ENCODE peak calls at places on chromosomes 4 and X, in four cellular contexts. B is CD8-positive, alpha-beta T cell; Y is SK-N-SH; V is brain microvascular endothelial cell. T is an unnamed sample.

GRCh38 chrX:155242300-155242699 is 22.0 kb downstream of the RAB39B start:
- DNase-seq in B (no peak), Y (no peak), V (no peak), T (no peak)

GRCh38 chr4:39715788-39716187 is 17.9 kb downstream of the UBE2K start:
- DNase-seq in B (no peak), Y (no peak), V (no peak), T (no peak)

GRCh38 chrX:3609800-3610199 is 103.6 kb downstream of the PRKX start:
- DNase-seq in B (no peak), Y (no peak), V (peak; percentile 58), T (no peak)

GRCh38 chr4:112321768-112322684 is 24.9 kb downstream of the ALPK1 start:
- DNase-seq in B (peak; percentile 70), Y (peak; percentile 44), V (peak; percentile 68), T (peak; percentile 80)

GRCh38 chrX:103779156-103779555 is 2.5 kb downstream of the PLP1 start:
- DNase-seq in B (no peak), Y (peak; percentile 39), V (peak; percentile 29), T (no peak)

GRCh38 chr4:20639346-20639745 is 60.9 kb upstream of the PACRGL start:
- DNase-seq in B (no peak), Y (no peak), V (no peak), T (no peak)

GRCh38 chrX:14920196-14920595 is 47.0 kb downstream of the MOSPD2 start:
- DNase-seq in B (no peak), Y (no peak), V (no peak), T (no peak)

GRCh38 chr4:62644372-62644771 is 1444.2 kb downstream of the ADGRL3 start:
- DNase-seq in B (no peak), Y (no peak), V (peak; percentile 9), T (peak; percentile 9)

GRCh38 chr4:140675599-140676231 is 80.5 kb downstream of the TBC1D9 start:
- DNase-seq in B (no peak), Y (no peak), V (peak; percentile 27), T (no peak)

GRCh38 chr4:4247711-4248035 is 350 bp downstream of the TMEM128 start:
- DNase-seq in B (no peak), Y (no peak), V (no peak), T (no peak)

GRCh38 chrX:68146054-68146453 is 287.2 kb downstream of the OPHN1 start:
- DNase-seq in B (no peak), Y (peak; percentile 12), V (peak; percentile 31), T (no peak)

GRCh38 chrX:110182865-110183264 is 135.0 kb downstream of the AMMECR1 start:
- DNase-seq in B (no peak), Y (no peak), V (no peak), T (no peak)

GRCh38 chrX:8748855-8749254 is 16.9 kb upstream of the ANOS1 start:
- DNase-seq in B (no peak), Y (peak; percentile 47), V (peak; percentile 22), T (peak; percentile 32)

GRCh38 chr4:125041372-125041930 is 273.3 kb upstream of the FAT4 start:
- DNase-seq in B (no peak), Y (no peak), V (no peak), T (no peak)

GRCh38 chr4:18938343-18939109 is 917.0 kb upstream of the LCORL start:
- DNase-seq in B (no peak), Y (no peak), V (no peak), T (no peak)

GRCh38 chrX:83469551-83469950 is 38.5 kb upstream of the POU3F4 start:
- DNase-seq in B (no peak), Y (peak; percentile 15), V (no peak), T (peak; percentile 29)

GRCh38 chrX:115142057-115142456 is 47.2 kb upstream of the RBMXL3 start:
- DNase-seq in B (no peak), Y (no peak), V (peak; percentile 1), T (no peak)

GRCh38 chr4:68951078-68951805 is at the start of gene UGT2A3:
- DNase-seq in B (no peak), Y (no peak), V (no peak), T (no peak)

GRCh38 chr4:124708517-124709300 is 3.8 kb downstream of the ANKRD50 start:
- DNase-seq in B (no peak), Y (no peak), V (peak; percentile 45), T (no peak)

GRCh38 chr4:2941138-2942036 is 21.8 kb downstream of the NOP14 start:
- DNase-seq in B (no peak), Y (no peak), V (no peak), T (no peak)

GRCh38 chrX:130109429-130110378 is 593 bp downstream of the ELF4 start:
- DNase-seq in B (no peak), Y (peak; percentile 61), V (no peak), T (peak; percentile 46)

GRCh38 chrX:94831364-94831763 is 1157.4 kb downstream of the FAM133A start:
- DNase-seq in B (no peak), Y (peak; percentile 3), V (no peak), T (no peak)

GRCh38 chr4:87919951-87920350 is 55.6 kb upstream of the SPP1 start:
- DNase-seq in B (no peak), Y (no peak), V (no peak), T (no peak)

GRCh38 chr4:23930750-23931488 is 41.1 kb upstream of the PPARGC1A start:
- DNase-seq in B (no peak), Y (peak; percentile 42), V (peak; percentile 64), T (peak; percentile 27)

GRCh38 chr4:26857278-26858034 is 3.2 kb upstream of the STIM2 start:
- DNase-seq in B (peak; percentile 92), Y (peak; percentile 92), V (peak; percentile 63), T (peak; percentile 86)

GRCh38 chr4:84258905-84259830 is 239.9 kb downstream of the NKX6-1 start:
- DNase-seq in B (no peak), Y (no peak), V (peak; percentile 32), T (no peak)

GRCh38 chrX:41779058-41779564 is 55.1 kb downstream of the GPR82 start:
- DNase-seq in B (no peak), Y (no peak), V (peak; percentile 59), T (no peak)

GRCh38 chr4:151117371-151117962 is 18.0 kb downstream of the RPS3A start:
- DNase-seq in B (peak; percentile 27), Y (peak; percentile 65), V (peak; percentile 71), T (peak; percentile 70)

GRCh38 chr4:33386761-33387160 is 2666.6 kb downstream of the PCDH7 start:
- DNase-seq in B (no peak), Y (no peak), V (no peak), T (no peak)

GRCh38 chrX:149497626-149498025 is 7.5 kb downstream of the IDS start:
- DNase-seq in B (no peak), Y (no peak), V (peak; percentile 33), T (no peak)

GRCh38 chrX:132716006-132716405 is 227.2 kb upstream of the MBNL3 start:
- DNase-seq in B (no peak), Y (peak; percentile 8), V (no peak), T (no peak)
- TF ChIP-seq CTCF in B (no peak), Y (peak; percentile 50), V (peak; percentile 34), T (peak; percentile 32)

GRCh38 chr4:78928835-78929234 is 10.4 kb downstream of the PAQR3 start:
- DNase-seq in B (no peak), Y (no peak), V (no peak), T (peak; percentile 5)

GRCh38 chr4:78926825-78927224 is 12.4 kb downstream of the PAQR3 start:
- DNase-seq in B (no peak), Y (no peak), V (no peak), T (no peak)

GRCh38 chr4:78922207-78922606 is 17.0 kb downstream of the PAQR3 start:
- DNase-seq in B (no peak), Y (no peak), V (no peak), T (no peak)

DNA sequence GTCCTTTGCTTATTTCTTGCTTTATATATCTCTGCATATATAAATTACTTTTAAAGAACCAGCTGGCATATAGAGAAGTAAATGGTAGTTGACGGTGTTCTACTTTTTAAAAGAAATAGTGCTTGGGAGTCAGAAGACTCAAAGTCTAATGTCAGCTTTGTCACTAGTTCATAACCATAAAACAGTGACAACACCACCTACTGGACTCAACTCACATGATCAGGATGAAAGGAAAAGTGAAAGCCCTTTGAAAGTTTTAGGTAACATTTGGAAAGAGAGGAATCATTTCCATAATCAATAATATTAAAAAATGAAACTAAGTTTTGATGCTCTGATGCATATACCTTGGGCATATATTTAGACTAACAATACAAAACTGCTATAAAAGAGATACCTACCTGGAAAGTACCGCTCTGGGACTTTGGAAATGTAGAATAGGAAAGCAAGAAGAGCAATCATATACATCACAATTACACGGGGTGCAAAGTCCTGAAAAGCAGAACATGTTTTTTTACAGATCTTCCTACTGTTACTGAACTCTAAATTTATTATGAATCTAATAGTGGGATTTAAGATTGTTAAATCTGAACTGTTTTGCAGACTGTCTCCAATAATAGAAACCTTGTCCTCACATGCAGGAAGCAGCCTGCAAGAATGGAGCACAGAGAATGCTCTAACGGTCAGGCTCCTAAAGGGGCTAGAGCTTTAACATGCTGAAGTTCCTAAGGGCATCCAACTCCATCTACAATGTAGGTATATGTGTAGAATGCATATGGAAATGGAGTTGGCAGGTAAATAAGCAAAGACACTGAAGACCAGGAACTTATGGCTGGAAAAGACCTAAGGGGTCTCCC is 15.6 kb downstream of the PAQR3 start:
- DNase-seq in B (no peak), Y (no peak), V (no peak), T (no peak)
- TF ChIP-seq CTCF in B (no peak), Y (no peak), V (no peak), T (no peak)

GRCh38 chr4:83075696-83076095 is 38.8 kb downstream of the PLAC8 start:
- DNase-seq in B (no peak), Y (no peak), V (no peak), T (no peak)

GRCh38 chr4:83071116-83071515 is 36.1 kb downstream of the COPS4 start:
- DNase-seq in B (no peak), Y (no peak), V (no peak), T (no peak)

GRCh38 chr4:83075271-83075670 is 39.3 kb downstream of the PLAC8 start:
- DNase-seq in B (no peak), Y (no peak), V (no peak), T (no peak)

DNA sequence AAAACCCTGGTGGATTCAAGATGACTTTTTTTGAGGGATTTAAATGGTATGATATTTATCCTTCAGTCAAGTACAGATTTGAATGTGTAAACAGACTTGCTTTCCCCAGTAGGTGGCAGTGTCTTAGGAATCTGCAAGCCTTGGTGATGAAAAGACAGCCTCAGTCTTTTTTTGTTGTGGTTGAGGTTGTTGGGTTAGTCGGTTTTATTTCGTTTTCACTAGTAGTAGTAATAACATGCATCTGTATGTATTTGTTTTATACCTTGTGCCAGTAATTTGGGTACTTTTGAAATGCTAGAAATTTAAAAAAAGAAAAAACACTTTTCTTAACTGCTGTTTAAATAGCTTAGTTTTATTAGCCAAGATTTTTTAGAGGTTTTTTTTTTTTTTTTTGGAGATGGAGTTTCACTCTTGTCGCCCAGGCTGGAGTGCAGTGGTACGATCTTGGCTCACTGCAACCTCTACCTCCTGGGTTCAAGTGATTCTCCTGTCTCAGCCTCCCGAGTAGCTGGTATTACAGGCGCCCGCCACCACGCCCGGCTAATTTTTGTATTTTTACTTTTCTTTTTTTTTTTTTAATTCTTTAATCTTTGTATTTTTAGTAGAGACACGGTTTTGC is 39.2 kb downstream of the COPS4 start:
- DNase-seq in B (peak; percentile 39), Y (peak; percentile 56), V (peak; percentile 79), T (peak; percentile 30)
- TF ChIP-seq CTCF in B (peak; percentile 83), Y (peak; percentile 86), V (peak; percentile 77), T (peak; percentile 65)

GRCh38 chr4:100063355-100063754 is 113.3 kb upstream of the H2AZ1 start:
- DNase-seq in B (no peak), Y (peak; percentile 16), V (no peak), T (no peak)

GRCh38 chr4:100059467-100059866 is 109.4 kb upstream of the H2AZ1 start:
- DNase-seq in B (no peak), Y (no peak), V (no peak), T (no peak)

GRCh38 chr4:100062921-100063320 is 112.8 kb upstream of the H2AZ1 start:
- DNase-seq in B (no peak), Y (no peak), V (peak; percentile 28), T (no peak)

GRCh38 chr4:100061835-100062234 is 111.8 kb upstream of the H2AZ1 start:
- DNase-seq in B (no peak), Y (no peak), V (no peak), T (no peak)

GRCh38 chr4:100060765-100061416 is 110.8 kb upstream of the H2AZ1 start:
- DNase-seq in B (no peak), Y (no peak), V (no peak), T (no peak)
- TF ChIP-seq CTCF in B (no peak), Y (no peak), V (no peak), T (no peak)

T was measured in nephron progenitor cell.